ENCODE peak calls at places on chromosomes 2 and 18, in nine cellular contexts. V, P, N, E, O, C, M, S and X are unnamed samples. For H4K20me1, the result is how much of the 10 kb centered on the place peaks cover.

GRCh38 chr2:159872353-159872752 is 74.3 kb upstream of the CD302 start:
- DNase-seq in N (no peak), P (no peak), M (no peak), O (no peak), C (no peak), S (no peak), E (no peak), V (no peak), X (no peak)

GRCh38 chr2:46268986-46269385 is 28.2 kb upstream of the EPAS1 start:
- DNase-seq in P (no peak), S (no peak), E (no peak), O (no peak), V (no peak), M (peak), C (no peak), N (no peak), X (no peak)

GRCh38 chr2:186950694-186951093 is 101.7 kb upstream of the ZSWIM2 start:
- DNase-seq in C (no peak), S (no peak), E (no peak), O (peak), M (peak), N (no peak), P (no peak), V (no peak), X (no peak)

GRCh38 chr2:196849895-196850294 is 40.7 kb upstream of the C2orf66 start:
- DNase-seq in S (peak), M (peak), N (peak), O (no peak), V (peak), P (peak), C (peak), E (no peak), X (peak)

GRCh38 chr2:71389379-71390072 is 57.9 kb downstream of the ZNF638 start:
- DNase-seq in E (no peak), C (no peak), N (no peak), P (no peak), V (no peak), M (no peak), O (no peak), S (no peak), X (no peak)

GRCh38 chr18:21740474-21740723 is 193 bp upstream of the MIB1 start:
- DNase-seq in C (peak), V (peak), S (no peak), E (no peak), N (peak), P (peak), M (peak), O (no peak), X (peak)

GRCh38 chr18:33467531-33467930 is 27.0 kb upstream of the CCDC178 start:
- DNase-seq in N (no peak), E (no peak), P (no peak), C (no peak), S (no peak), V (no peak), O (no peak), M (no peak), X (no peak)

GRCh38 chr18:12309683-12310198 is 1.7 kb downstream of the TUBB6 start:
- DNase-seq in N (no peak), M (no peak), S (no peak), V (no peak), O (no peak), P (no peak), E (no peak), C (no peak), X (no peak)

GRCh38 chr2:95357717-95358280 is 44.7 kb upstream of the FAHD2A start:
- DNase-seq in P (no peak), C (no peak), E (no peak), S (no peak), M (no peak), N (no peak), O (no peak), V (no peak), X (no peak)

GRCh38 chr2:64479259-64480198 is 25.6 kb downstream of the LGALSL start:
- DNase-seq in C (peak), M (no peak), V (no peak), P (no peak), S (no peak), E (no peak), O (no peak), N (no peak), X (no peak)
- H3K4me3 ChIP-seq in C (no peak), M (no peak), V (no peak), P (no peak), S (no peak), E (no peak), O (no peak), N (no peak), X (no peak)

DNA sequence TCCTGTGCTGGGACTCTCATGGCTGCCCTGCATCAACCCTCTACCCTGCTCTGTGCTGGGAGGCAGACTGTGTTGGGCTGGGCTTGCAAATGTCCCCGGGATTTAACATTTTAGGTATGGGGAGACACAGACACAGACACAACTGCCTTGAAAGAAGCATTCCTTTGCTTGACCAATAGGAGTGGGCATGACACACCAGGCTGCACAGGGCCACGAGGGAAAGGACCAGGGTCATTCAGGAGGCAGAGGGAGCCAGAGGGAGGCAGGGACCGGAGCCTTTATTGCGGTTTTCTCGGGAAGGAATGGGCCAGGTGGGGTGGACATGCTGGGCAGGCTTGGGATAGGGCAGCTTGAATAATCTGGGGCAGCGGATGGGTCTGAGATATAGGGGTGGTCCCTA is 238.7 kb upstream of the COPS8 start:
- DNase-seq in P (peak), S (no peak), O (no peak), V (no peak), C (no peak), M (no peak), E (no peak), N (no peak), X (no peak)
- H4K20me1 ChIP-seq in P (under half), S (under half), O (under half), V (under half), C (under half), M (under half), E (under half), N (under half), X (under half)

GRCh38 chr18:63317982-63318881 is 1.3 kb downstream of the BCL2 start:
- DNase-seq in S (peak), V (no peak), N (no peak), O (peak), E (no peak), P (peak), C (peak), M (no peak), X (no peak)
- TF ChIP-seq CTCF in S (peak), V (no peak), N (no peak), O (peak), E (no peak), P (peak), C (peak), M (peak), X (no peak)

GRCh38 chr2:16666453-16666801 is 793 bp upstream of the CYRIA start:
- DNase-seq in N (no peak), O (peak), M (peak), V (no peak), E (no peak), S (no peak), C (peak), P (peak), X (peak)
- H3K4me3 ChIP-seq in N (peak), O (no peak), M (no peak), V (peak), E (no peak), S (peak), C (no peak), P (peak), X (no peak)

GRCh38 chr2:233118601-233119000 is 58.5 kb downstream of the INPP5D start:
- DNase-seq in P (no peak), O (no peak), C (no peak), V (no peak), M (no peak), E (no peak), S (no peak), N (no peak), X (no peak)
- H4K20me1 ChIP-seq in P (under half), O (under half), C (under half), V (under half), M (under half), E (under half), S (under half), N (under half), X (under half)

GRCh38 chr2:166899676-166900075 is 11.4 kb downstream of the XIRP2 start:
- DNase-seq in E (no peak), O (no peak), P (no peak), V (no peak), N (no peak), S (no peak), C (no peak), M (no peak), X (no peak)
- TF ChIP-seq CTCF in E (no peak), O (no peak), P (no peak), V (no peak), N (no peak), S (peak), C (no peak), M (no peak), X (no peak)

GRCh38 chr18:25250610-25250859 is 101.4 kb downstream of the ZNF521 start:
- DNase-seq in S (no peak), P (no peak), O (no peak), N (no peak), E (no peak), V (no peak), C (no peak), M (no peak), X (no peak)

GRCh38 chr18:25251127-25251526 is 100.8 kb downstream of the ZNF521 start:
- DNase-seq in S (no peak), M (no peak), V (no peak), C (no peak), P (no peak), O (no peak), E (no peak), N (no peak), X (no peak)

GRCh38 chr18:25247725-25248124 is 104.2 kb downstream of the ZNF521 start:
- DNase-seq in E (no peak), N (no peak), P (no peak), C (no peak), M (peak), V (no peak), S (no peak), O (no peak), X (no peak)

GRCh38 chr18:25245299-25245698 is 106.7 kb downstream of the ZNF521 start:
- DNase-seq in V (no peak), E (no peak), P (no peak), S (no peak), N (no peak), M (no peak), O (no peak), C (no peak), X (no peak)

GRCh38 chr18:25248755-25249154 is 103.2 kb downstream of the ZNF521 start:
- DNase-seq in E (no peak), V (no peak), N (no peak), C (no peak), O (no peak), M (peak), S (no peak), P (no peak), X (no peak)
- H3K4me3 ChIP-seq in E (no peak), V (no peak), N (no peak), C (no peak), O (no peak), M (no peak), S (no peak), P (no peak), X (no peak)

DNA sequence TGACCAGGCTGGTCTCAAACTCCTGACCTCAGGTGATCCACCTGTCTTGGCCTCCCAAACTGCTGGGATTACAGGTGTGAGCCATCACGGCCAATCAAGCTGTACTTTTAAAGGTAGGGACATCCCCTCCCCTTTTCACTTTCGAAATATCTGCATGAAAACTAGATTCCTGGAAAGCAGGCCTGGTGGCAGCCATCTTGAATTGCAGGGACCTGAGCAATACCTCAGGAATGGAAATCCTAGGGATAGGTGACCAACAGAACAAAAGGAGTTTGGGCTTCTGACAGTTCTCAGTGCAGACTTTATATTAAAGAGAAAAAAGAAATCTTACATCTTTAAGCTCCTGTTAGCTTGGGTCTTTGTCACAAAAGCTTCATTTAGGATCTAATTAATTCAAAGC is 62.6 kb downstream of the KLF7 start:
- DNase-seq in V (no peak), M (no peak), C (no peak), E (no peak), S (no peak), O (no peak), N (no peak), P (peak), X (no peak)
- H4K20me1 ChIP-seq in V (under half), M (half or more), C (under half), E (under half), S (under half), O (under half), N (under half), P (under half), X (under half)

DNA sequence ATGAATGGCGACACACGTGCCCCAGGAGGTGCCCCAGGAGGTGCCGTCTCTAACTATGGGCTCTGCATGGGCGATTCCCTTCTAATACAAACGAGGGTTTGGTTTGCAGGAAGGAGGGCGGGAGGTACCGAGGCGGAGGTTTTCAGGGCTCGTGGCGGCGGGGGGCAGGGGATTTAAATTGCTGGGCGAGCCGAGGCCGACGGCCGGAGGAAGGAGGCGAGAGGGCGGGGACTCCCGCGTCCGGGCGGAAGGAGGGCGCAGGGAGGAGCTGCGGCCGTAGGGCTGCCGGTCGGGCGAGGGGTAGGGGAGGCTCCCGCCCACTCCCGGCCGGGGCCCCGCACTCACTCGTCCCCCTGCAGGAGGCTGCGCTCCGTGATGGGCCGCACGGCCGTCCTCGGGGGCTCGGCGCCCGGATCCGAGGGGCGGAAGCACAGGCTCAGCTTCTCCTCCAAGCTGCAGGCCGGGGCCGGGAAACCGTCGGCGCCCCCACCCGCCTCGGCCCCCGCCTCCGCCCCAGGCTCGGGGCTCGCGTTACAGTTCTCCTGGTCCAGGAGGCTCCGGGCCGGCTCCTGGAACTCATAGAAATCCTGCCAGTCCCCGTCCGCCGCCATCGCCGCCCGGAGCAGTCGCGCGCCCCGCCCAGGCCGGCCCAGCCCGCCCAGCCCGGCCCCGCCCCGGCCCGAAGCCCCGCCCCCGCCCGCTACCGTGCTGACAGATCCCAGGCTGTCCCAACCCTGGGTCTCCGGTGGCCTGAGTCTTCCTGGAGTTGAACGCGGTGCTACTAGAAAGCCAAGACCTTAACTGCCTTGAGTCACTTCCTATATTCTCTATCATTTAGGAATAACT is at the start of gene FEZ2:
- DNase-seq in E (peak), C (peak), N (peak), P (peak), O (peak), S (peak), M (peak), V (peak), X (peak)
- TF ChIP-seq CTCF in E (no peak), C (no peak), N (no peak), P (no peak), O (no peak), S (no peak), M (no peak), V (no peak), X (no peak)